ENCODE peak calls at places on chromosomes 2 and 18, in ten cellular contexts. One of them, this sample, is unnamed.

GRCh38 chr18:55458456-55459238 is 129.3 kb downstream of the TCF4 start:
- DNase-seq in lower leg skin: no peak
- DNase-seq in activated CD8-positive, alpha-beta memory T cell treated with anti-CD3 and anti-CD28 coated beads for 24 hours: no peak
- DNase-seq in IMR-90: no peak
- DNase-seq in neural progenitor cell: peak
- DNase-seq in AG10803: no peak
- DNase-seq in NCI-H345: no peak
- DNase-seq in C1 segment of cervical spinal cord: peak
- DNase-seq in effector CD4-positive, alpha-beta T cell: no peak
- DNase-seq in HL-60: no peak
- DNase-seq in this sample: peak

GRCh38 chr2:211457325-211457724 is 900.9 kb downstream of the CPS1 start:
- DNase-seq in lower leg skin: no peak
- DNase-seq in activated CD8-positive, alpha-beta memory T cell treated with anti-CD3 and anti-CD28 coated beads for 24 hours: no peak
- DNase-seq in IMR-90: no peak
- DNase-seq in neural progenitor cell: no peak
- DNase-seq in AG10803: no peak
- DNase-seq in NCI-H345: no peak
- DNase-seq in C1 segment of cervical spinal cord: no peak
- DNase-seq in effector CD4-positive, alpha-beta T cell: no peak
- DNase-seq in HL-60: no peak
- DNase-seq in this sample: peak

GRCh38 chr2:12705742-12706141 is 11.0 kb upstream of the TRIB2 start:
- DNase-seq in lower leg skin: no peak
- DNase-seq in activated CD8-positive, alpha-beta memory T cell treated with anti-CD3 and anti-CD28 coated beads for 24 hours: no peak
- DNase-seq in IMR-90: no peak
- DNase-seq in neural progenitor cell: no peak
- DNase-seq in AG10803: no peak
- DNase-seq in NCI-H345: no peak
- DNase-seq in C1 segment of cervical spinal cord: no peak
- DNase-seq in effector CD4-positive, alpha-beta T cell: no peak
- DNase-seq in HL-60: no peak
- DNase-seq in this sample: no peak

GRCh38 chr18:75208055-75208835 is 694 bp downstream of the PTGR3 start:
- DNase-seq in lower leg skin: peak
- DNase-seq in activated CD8-positive, alpha-beta memory T cell treated with anti-CD3 and anti-CD28 coated beads for 24 hours: peak
- DNase-seq in IMR-90: peak
- DNase-seq in neural progenitor cell: peak
- DNase-seq in AG10803: peak
- DNase-seq in NCI-H345: peak
- DNase-seq in C1 segment of cervical spinal cord: no peak
- DNase-seq in effector CD4-positive, alpha-beta T cell: peak
- DNase-seq in HL-60: peak
- DNase-seq in this sample: no peak

GRCh38 chr2:128408349-128409305 is 90.0 kb upstream of the HS6ST1 start:
- DNase-seq in lower leg skin: peak
- DNase-seq in activated CD8-positive, alpha-beta memory T cell treated with anti-CD3 and anti-CD28 coated beads for 24 hours: peak
- DNase-seq in IMR-90: peak
- DNase-seq in neural progenitor cell: no peak
- DNase-seq in AG10803: peak
- DNase-seq in NCI-H345: no peak
- DNase-seq in C1 segment of cervical spinal cord: no peak
- DNase-seq in effector CD4-positive, alpha-beta T cell: no peak
- DNase-seq in HL-60: no peak
- DNase-seq in this sample: no peak

GRCh38 chr2:168915433-168916328 is 14.6 kb downstream of the G6PC2 start:
- DNase-seq in lower leg skin: no peak
- DNase-seq in activated CD8-positive, alpha-beta memory T cell treated with anti-CD3 and anti-CD28 coated beads for 24 hours: no peak
- DNase-seq in IMR-90: no peak
- DNase-seq in neural progenitor cell: no peak
- DNase-seq in AG10803: no peak
- DNase-seq in NCI-H345: no peak
- DNase-seq in C1 segment of cervical spinal cord: no peak
- DNase-seq in effector CD4-positive, alpha-beta T cell: no peak
- DNase-seq in HL-60: no peak
- DNase-seq in this sample: no peak

GRCh38 chr2:120504936-120505705 is 159.2 kb downstream of the INHBB start:
- DNase-seq in lower leg skin: no peak
- DNase-seq in activated CD8-positive, alpha-beta memory T cell treated with anti-CD3 and anti-CD28 coated beads for 24 hours: no peak
- DNase-seq in IMR-90: no peak
- DNase-seq in neural progenitor cell: no peak
- DNase-seq in AG10803: no peak
- DNase-seq in NCI-H345: no peak
- DNase-seq in C1 segment of cervical spinal cord: no peak
- DNase-seq in effector CD4-positive, alpha-beta T cell: no peak
- DNase-seq in HL-60: no peak
- DNase-seq in this sample: no peak

GRCh38 chr2:96175951-96176350 is 30.7 kb upstream of the DUSP2 start:
- DNase-seq in lower leg skin: no peak
- DNase-seq in activated CD8-positive, alpha-beta memory T cell treated with anti-CD3 and anti-CD28 coated beads for 24 hours: no peak
- DNase-seq in IMR-90: peak
- DNase-seq in neural progenitor cell: no peak
- DNase-seq in AG10803: peak
- DNase-seq in NCI-H345: no peak
- DNase-seq in C1 segment of cervical spinal cord: no peak
- DNase-seq in effector CD4-positive, alpha-beta T cell: no peak
- DNase-seq in HL-60: no peak
- DNase-seq in this sample: no peak

GRCh38 chr2:197915548-197916265 is 111.3 kb downstream of the PLCL1 start:
- DNase-seq in lower leg skin: no peak
- DNase-seq in activated CD8-positive, alpha-beta memory T cell treated with anti-CD3 and anti-CD28 coated beads for 24 hours: no peak
- DNase-seq in IMR-90: peak
- DNase-seq in neural progenitor cell: no peak
- DNase-seq in AG10803: peak
- DNase-seq in NCI-H345: no peak
- DNase-seq in C1 segment of cervical spinal cord: no peak
- DNase-seq in effector CD4-positive, alpha-beta T cell: no peak
- DNase-seq in HL-60: peak
- DNase-seq in this sample: no peak

GRCh38 chr18:8088626-8089025 is 520.6 kb upstream of the RAB12 start:
- DNase-seq in lower leg skin: no peak
- DNase-seq in activated CD8-positive, alpha-beta memory T cell treated with anti-CD3 and anti-CD28 coated beads for 24 hours: no peak
- DNase-seq in IMR-90: no peak
- DNase-seq in neural progenitor cell: no peak
- DNase-seq in AG10803: no peak
- DNase-seq in NCI-H345: peak
- DNase-seq in C1 segment of cervical spinal cord: no peak
- DNase-seq in effector CD4-positive, alpha-beta T cell: no peak
- DNase-seq in HL-60: no peak
- DNase-seq in this sample: no peak

GRCh38 chr18:24947521-24948305 is 404.3 kb downstream of the ZNF521 start:
- DNase-seq in lower leg skin: no peak
- DNase-seq in activated CD8-positive, alpha-beta memory T cell treated with anti-CD3 and anti-CD28 coated beads for 24 hours: no peak
- DNase-seq in IMR-90: no peak
- DNase-seq in neural progenitor cell: no peak
- DNase-seq in AG10803: peak
- DNase-seq in NCI-H345: no peak
- DNase-seq in C1 segment of cervical spinal cord: no peak
- DNase-seq in effector CD4-positive, alpha-beta T cell: no peak
- DNase-seq in HL-60: no peak
- DNase-seq in this sample: no peak

GRCh38 chr2:215436705-215437570 is 1.1 kb upstream of the FN1 start:
- DNase-seq in lower leg skin: no peak
- DNase-seq in activated CD8-positive, alpha-beta memory T cell treated with anti-CD3 and anti-CD28 coated beads for 24 hours: peak
- DNase-seq in IMR-90: no peak
- DNase-seq in neural progenitor cell: peak
- DNase-seq in AG10803: peak
- DNase-seq in NCI-H345: no peak
- DNase-seq in C1 segment of cervical spinal cord: no peak
- DNase-seq in effector CD4-positive, alpha-beta T cell: no peak
- DNase-seq in HL-60: no peak
- DNase-seq in this sample: no peak

GRCh38 chr2:238162516-238163441 is 4.0 kb downstream of the ERFE start:
- DNase-seq in lower leg skin: no peak
- DNase-seq in activated CD8-positive, alpha-beta memory T cell treated with anti-CD3 and anti-CD28 coated beads for 24 hours: no peak
- DNase-seq in IMR-90: no peak
- DNase-seq in neural progenitor cell: no peak
- DNase-seq in AG10803: no peak
- DNase-seq in NCI-H345: no peak
- DNase-seq in C1 segment of cervical spinal cord: no peak
- DNase-seq in effector CD4-positive, alpha-beta T cell: no peak
- DNase-seq in HL-60: no peak
- DNase-seq in this sample: no peak

GRCh38 chr2:179454443-179455218 is 190.0 kb upstream of the SESTD1 start:
- DNase-seq in lower leg skin: no peak
- DNase-seq in activated CD8-positive, alpha-beta memory T cell treated with anti-CD3 and anti-CD28 coated beads for 24 hours: no peak
- DNase-seq in IMR-90: peak
- DNase-seq in neural progenitor cell: no peak
- DNase-seq in AG10803: peak
- DNase-seq in NCI-H345: no peak
- DNase-seq in C1 segment of cervical spinal cord: no peak
- DNase-seq in effector CD4-positive, alpha-beta T cell: no peak
- DNase-seq in HL-60: no peak
- DNase-seq in this sample: no peak

GRCh38 chr2:61889212-61889956 is 928 bp upstream of the CCT4 start:
- DNase-seq in lower leg skin: no peak
- DNase-seq in activated CD8-positive, alpha-beta memory T cell treated with anti-CD3 and anti-CD28 coated beads for 24 hours: no peak
- DNase-seq in IMR-90: no peak
- DNase-seq in neural progenitor cell: peak
- DNase-seq in AG10803: no peak
- DNase-seq in NCI-H345: no peak
- DNase-seq in C1 segment of cervical spinal cord: no peak
- DNase-seq in effector CD4-positive, alpha-beta T cell: peak
- DNase-seq in HL-60: no peak
- DNase-seq in this sample: peak

GRCh38 chr2:215137741-215138340 is 585 bp downstream of the ABCA12 start:
- DNase-seq in lower leg skin: no peak
- DNase-seq in activated CD8-positive, alpha-beta memory T cell treated with anti-CD3 and anti-CD28 coated beads for 24 hours: no peak
- DNase-seq in IMR-90: peak
- DNase-seq in neural progenitor cell: no peak
- DNase-seq in AG10803: peak
- DNase-seq in NCI-H345: no peak
- DNase-seq in C1 segment of cervical spinal cord: no peak
- DNase-seq in effector CD4-positive, alpha-beta T cell: no peak
- DNase-seq in HL-60: no peak
- DNase-seq in this sample: no peak

GRCh38 chr18:2916184-2916583 is 69.4 kb downstream of the EMILIN2 start:
- DNase-seq in lower leg skin: no peak
- DNase-seq in activated CD8-positive, alpha-beta memory T cell treated with anti-CD3 and anti-CD28 coated beads for 24 hours: peak
- DNase-seq in IMR-90: no peak
- DNase-seq in neural progenitor cell: no peak
- DNase-seq in AG10803: no peak
- DNase-seq in NCI-H345: no peak
- DNase-seq in C1 segment of cervical spinal cord: no peak
- DNase-seq in effector CD4-positive, alpha-beta T cell: no peak
- DNase-seq in HL-60: no peak
- DNase-seq in this sample: no peak

GRCh38 chr18:64720781-64721464 is 572.0 kb upstream of the LINC00305 start:
- DNase-seq in lower leg skin: no peak
- DNase-seq in activated CD8-positive, alpha-beta memory T cell treated with anti-CD3 and anti-CD28 coated beads for 24 hours: no peak
- DNase-seq in IMR-90: no peak
- DNase-seq in neural progenitor cell: peak
- DNase-seq in AG10803: no peak
- DNase-seq in NCI-H345: no peak
- DNase-seq in C1 segment of cervical spinal cord: no peak
- DNase-seq in effector CD4-positive, alpha-beta T cell: no peak
- DNase-seq in HL-60: no peak
- DNase-seq in this sample: no peak

GRCh38 chr18:13514558-13514957 is 211.8 kb downstream of the FAM210A start:
- DNase-seq in lower leg skin: no peak
- DNase-seq in activated CD8-positive, alpha-beta memory T cell treated with anti-CD3 and anti-CD28 coated beads for 24 hours: no peak
- DNase-seq in IMR-90: no peak
- DNase-seq in neural progenitor cell: no peak
- DNase-seq in AG10803: no peak
- DNase-seq in NCI-H345: no peak
- DNase-seq in C1 segment of cervical spinal cord: no peak
- DNase-seq in effector CD4-positive, alpha-beta T cell: no peak
- DNase-seq in HL-60: no peak
- DNase-seq in this sample: no peak

GRCh38 chr2:37300578-37300977 is 24.1 kb downstream of the PRKD3 start:
- DNase-seq in lower leg skin: no peak
- DNase-seq in activated CD8-positive, alpha-beta memory T cell treated with anti-CD3 and anti-CD28 coated beads for 24 hours: no peak
- DNase-seq in IMR-90: peak
- DNase-seq in neural progenitor cell: no peak
- DNase-seq in AG10803: no peak
- DNase-seq in NCI-H345: no peak
- DNase-seq in C1 segment of cervical spinal cord: no peak
- DNase-seq in effector CD4-positive, alpha-beta T cell: no peak
- DNase-seq in HL-60: no peak
- DNase-seq in this sample: no peak

GRCh38 chr18:41144444-41144843 is 810.6 kb upstream of the PIK3C3 start:
- DNase-seq in lower leg skin: no peak
- DNase-seq in activated CD8-positive, alpha-beta memory T cell treated with anti-CD3 and anti-CD28 coated beads for 24 hours: no peak
- DNase-seq in IMR-90: peak
- DNase-seq in neural progenitor cell: no peak
- DNase-seq in AG10803: peak
- DNase-seq in NCI-H345: no peak
- DNase-seq in C1 segment of cervical spinal cord: no peak
- DNase-seq in effector CD4-positive, alpha-beta T cell: no peak
- DNase-seq in HL-60: no peak
- DNase-seq in this sample: no peak

GRCh38 chr2:178363252-178363651 is 87.7 kb downstream of the PRKRA start:
- DNase-seq in lower leg skin: no peak
- DNase-seq in activated CD8-positive, alpha-beta memory T cell treated with anti-CD3 and anti-CD28 coated beads for 24 hours: no peak
- DNase-seq in IMR-90: peak
- DNase-seq in neural progenitor cell: no peak
- DNase-seq in AG10803: peak
- DNase-seq in NCI-H345: no peak
- DNase-seq in C1 segment of cervical spinal cord: no peak
- DNase-seq in effector CD4-positive, alpha-beta T cell: no peak
- DNase-seq in HL-60: no peak
- DNase-seq in this sample: no peak

GRCh38 chr2:218405365-218406208 is 5.9 kb downstream of the CTDSP1 start:
- DNase-seq in lower leg skin: no peak
- DNase-seq in activated CD8-positive, alpha-beta memory T cell treated with anti-CD3 and anti-CD28 coated beads for 24 hours: peak
- DNase-seq in IMR-90: no peak
- DNase-seq in neural progenitor cell: peak
- DNase-seq in AG10803: no peak
- DNase-seq in NCI-H345: no peak
- DNase-seq in C1 segment of cervical spinal cord: no peak
- DNase-seq in effector CD4-positive, alpha-beta T cell: no peak
- DNase-seq in HL-60: peak
- DNase-seq in this sample: peak

GRCh38 chr2:84495539-84496146 is 20.7 kb upstream of the DNAH6 start:
- DNase-seq in lower leg skin: no peak
- DNase-seq in activated CD8-positive, alpha-beta memory T cell treated with anti-CD3 and anti-CD28 coated beads for 24 hours: no peak
- DNase-seq in IMR-90: peak
- DNase-seq in neural progenitor cell: peak
- DNase-seq in AG10803: peak
- DNase-seq in NCI-H345: peak
- DNase-seq in C1 segment of cervical spinal cord: no peak
- DNase-seq in effector CD4-positive, alpha-beta T cell: peak
- DNase-seq in HL-60: peak
- DNase-seq in this sample: peak

GRCh38 chr2:190270298-190270697 is 49.3 kb downstream of the HIBCH start:
- DNase-seq in lower leg skin: no peak
- DNase-seq in activated CD8-positive, alpha-beta memory T cell treated with anti-CD3 and anti-CD28 coated beads for 24 hours: no peak
- DNase-seq in IMR-90: peak
- DNase-seq in neural progenitor cell: no peak
- DNase-seq in AG10803: no peak
- DNase-seq in NCI-H345: peak
- DNase-seq in C1 segment of cervical spinal cord: no peak
- DNase-seq in effector CD4-positive, alpha-beta T cell: no peak
- DNase-seq in HL-60: no peak
- DNase-seq in this sample: no peak

GRCh38 chr18:35397976-35398375 is 20.8 kb upstream of the ZNF396 start:
- DNase-seq in lower leg skin: no peak
- DNase-seq in activated CD8-positive, alpha-beta memory T cell treated with anti-CD3 and anti-CD28 coated beads for 24 hours: no peak
- DNase-seq in IMR-90: no peak
- DNase-seq in neural progenitor cell: no peak
- DNase-seq in AG10803: no peak
- DNase-seq in NCI-H345: no peak
- DNase-seq in C1 segment of cervical spinal cord: no peak
- DNase-seq in effector CD4-positive, alpha-beta T cell: no peak
- DNase-seq in HL-60: no peak
- DNase-seq in this sample: no peak

GRCh38 chr2:66574701-66575624 is 140.0 kb downstream of the MEIS1 start:
- DNase-seq in lower leg skin: peak
- DNase-seq in activated CD8-positive, alpha-beta memory T cell treated with anti-CD3 and anti-CD28 coated beads for 24 hours: no peak
- DNase-seq in IMR-90: peak
- DNase-seq in neural progenitor cell: peak
- DNase-seq in AG10803: peak
- DNase-seq in NCI-H345: peak
- DNase-seq in C1 segment of cervical spinal cord: peak
- DNase-seq in effector CD4-positive, alpha-beta T cell: no peak
- DNase-seq in HL-60: no peak
- DNase-seq in this sample: peak

This sample was measured in NCI-H2227 treated with DMSO at 0.1 percent for 48 hours.